ENCODE peak calls at places on chromosome 1, in eight cellular contexts. I is activated CD4-positive, alpha-beta T cell treated with anti-CD3 and anti-CD28 coated beads, Interleukin-2, amount 50 U/mL, for 48 hours; G is GM12865; F is A549; J is T-helper 9 cell; P is activated naive CD4-positive, alpha-beta T cell treated with anti-CD3 and anti-CD28 coated beads, Interleukin-2, amount 50 U/mL, for 72 hours; K is bronchial epithelial cell; E is stimulated activated CD4-positive, alpha-beta T cell treated with anti-CD3 and anti-CD28 coated beads, Interleukin-1b, Interleukin-23, amount 100 ng/mL, for 4 hours. H is an unnamed sample.

GRCh38 chr1:243939167-243939848 is 89.3 kb upstream of the AKT3 start:
- DNase-seq in I (no peak), G (no peak), F (no peak), J (no peak), P (no peak), K (no peak), E (no peak), H (peak)

GRCh38 chr1:166691476-166691875 is 147.8 kb upstream of the POGK start:
- DNase-seq in I (no peak), G (no peak), F (no peak), J (no peak), P (no peak), K (peak), E (no peak), H (no peak)

GRCh38 chr1:174023438-174023837 is 1.3 kb upstream of the RC3H1 start:
- DNase-seq in I (no peak), G (no peak), F (peak), J (no peak), P (no peak), K (peak), E (no peak), H (peak)

GRCh38 chr1:165452336-165453130 is 7.6 kb upstream of the RXRG start:
- DNase-seq in I (no peak), G (no peak), F (no peak), J (no peak), P (no peak), K (no peak), E (no peak), H (no peak)

GRCh38 chr1:109667452-109668122 is at the start of gene GSTM2:
- DNase-seq in I (peak), G (peak), F (no peak), J (peak), P (peak), K (peak), E (peak), H (peak)

GRCh38 chr1:248824701-248825100 is 1.0 kb downstream of the SH3BP5L start:
- DNase-seq in I (no peak), G (no peak), F (no peak), J (no peak), P (no peak), K (no peak), E (no peak), H (no peak)

GRCh38 chr1:2861988-2862430 is 60.5 kb upstream of the TTC34 start:
- DNase-seq in I (no peak), G (no peak), F (no peak), J (no peak), P (no peak), K (no peak), E (no peak), H (no peak)

GRCh38 chr1:3772027-3772714 is 378 bp upstream of the SMIM1 start:
- DNase-seq in I (peak), G (peak), F (peak), J (peak), P (peak), K (peak), E (peak), H (peak)

GRCh38 chr1:202085682-202086373 is 36.9 kb upstream of the GPR37L1 start:
- DNase-seq in I (no peak), G (no peak), F (no peak), J (no peak), P (no peak), K (peak), E (no peak), H (no peak)

GRCh38 chr1:27968692-27969091 is 8.9 kb downstream of the XKR8 start:
- DNase-seq in I (no peak), G (no peak), F (no peak), J (no peak), P (no peak), K (peak), E (no peak), H (peak)

GRCh38 chr1:26478159-26478558 is 5.9 kb downstream of the HMGN2 start:
- DNase-seq in I (no peak), G (no peak), F (no peak), J (no peak), P (no peak), K (no peak), E (no peak), H (no peak)

GRCh38 chr1:113396585-113396984 is 6.3 kb downstream of the MAGI3 start:
- DNase-seq in I (no peak), G (no peak), F (peak), J (no peak), P (no peak), K (peak), E (no peak), H (peak)

GRCh38 chr1:66596191-66596590 is 62.2 kb downstream of the SGIP1 start:
- DNase-seq in I (no peak), G (no peak), F (no peak), J (no peak), P (no peak), K (no peak), E (no peak), H (no peak)

H was measured in PC-3.